ENCODE peak calls at places on chromosomes 1 and 21, in seven cellular contexts. O, X, M, Z, P, Q and D are unnamed samples.

GRCh38 chr1:109490029-109490933 is 3.6 kb upstream of the CYB561D1 start:
- DNase-seq in M (peak), Q (no peak), X (no peak), P (peak), Z (no peak), O (peak), D (peak)

GRCh38 chr1:20717452-20718342 is at the start of gene KIF17:
- DNase-seq in Z (peak), P (peak), Q (peak), O (peak), M (peak), X (peak), D (peak)

GRCh38 chr1:31735571-31735970 is 28.6 kb downstream of the ADGRB2 start:
- DNase-seq in M (no peak), Q (no peak), X (no peak), P (no peak), O (no peak), Z (no peak), D (no peak)

GRCh38 chr21:31233711-31234110 is 110.3 kb downstream of the TIAM1 start:
- DNase-seq in O (no peak), Z (no peak), M (no peak), P (no peak), Q (no peak), X (no peak), D (no peak)

GRCh38 chr1:22327411-22327810 is 124.2 kb upstream of the ZBTB40 start:
- DNase-seq in M (no peak), Q (no peak), O (no peak), Z (no peak), P (no peak), X (no peak), D (no peak)

GRCh38 chr1:108512239-108513071 is 47.4 kb upstream of the EEIG2 start:
- DNase-seq in O (peak), M (no peak), X (no peak), Z (no peak), Q (peak), P (no peak), D (peak)

GRCh38 chr1:89532866-89533265 is 8.2 kb downstream of the LRRC8B start:
- DNase-seq in P (no peak), Z (no peak), O (no peak), Q (no peak), X (no peak), M (no peak), D (no peak)

GRCh38 chr1:45282346-45282745 is 44.3 kb upstream of the HPDL start:
- DNase-seq in Q (no peak), Z (no peak), O (no peak), M (no peak), P (no peak), X (no peak), D (no peak)

GRCh38 chr21:45326169-45326833 is 38.6 kb upstream of the POFUT2 start:
- DNase-seq in X (peak), M (peak), Z (peak), Q (no peak), O (no peak), P (no peak), D (no peak)

GRCh38 chr1:67532452-67533216 is 102.4 kb upstream of the SERBP1 start:
- DNase-seq in P (peak), Q (peak), M (peak), X (no peak), O (peak), Z (no peak), D (peak)

GRCh38 chr1:117753652-117754051 is 147.8 kb downstream of the TENT5C start:
- DNase-seq in O (peak), Q (peak), M (no peak), P (no peak), Z (no peak), X (no peak), D (no peak)

GRCh38 chr1:43321331-43321891 is 16.2 kb upstream of the MPL start:
- DNase-seq in Q (no peak), P (no peak), X (no peak), Z (no peak), M (no peak), O (no peak), D (no peak)

GRCh38 chr1:226424228-226425003 is 16.5 kb upstream of the PARP1 start:
- DNase-seq in P (no peak), Q (no peak), X (no peak), O (peak), M (no peak), Z (no peak), D (peak)

GRCh38 chr1:110672001-110672752 is 2.6 kb downstream of the KCNA3 start:
- DNase-seq in M (no peak), P (peak), Z (no peak), O (peak), X (no peak), Q (no peak), D (no peak)

GRCh38 chr1:214287884-214288283 is 6.9 kb downstream of the SMYD2 start:
- DNase-seq in X (no peak), Q (no peak), O (no peak), P (no peak), M (no peak), Z (no peak), D (no peak)

GRCh38 chr1:214290399-214291037 is 9.6 kb downstream of the SMYD2 start:
- DNase-seq in P (no peak), Q (no peak), Z (no peak), X (no peak), O (no peak), M (no peak), D (no peak)

GRCh38 chr1:214285622-214286440 is 4.9 kb downstream of the SMYD2 start:
- DNase-seq in P (no peak), O (peak), X (no peak), Z (no peak), M (no peak), Q (no peak), D (no peak)

GRCh38 chr1:214292317-214292716 is 11.4 kb downstream of the SMYD2 start:
- DNase-seq in X (no peak), M (no peak), P (no peak), O (no peak), Z (no peak), Q (no peak), D (no peak)

GRCh38 chr1:214289574-214290272 is 8.8 kb downstream of the SMYD2 start:
- DNase-seq in O (no peak), Z (no peak), X (no peak), P (no peak), Q (no peak), M (no peak), D (no peak)
- H3K27ac ChIP-seq in O (no peak), Z (no peak), X (no peak), P (no peak), Q (no peak), M (peak), D (no peak)

GRCh38 chr1:41420351-41420750 is 59.1 kb downstream of the FOXO6 start:
- DNase-seq in Z (no peak), X (no peak), M (no peak), Q (no peak), P (no peak), O (no peak), D (no peak)

GRCh38 chr1:41417746-41418145 is 56.5 kb downstream of the FOXO6 start:
- DNase-seq in Z (no peak), Q (no peak), X (no peak), P (no peak), O (no peak), M (peak), D (no peak)

GRCh38 chr1:41419584-41420295 is 58.5 kb downstream of the FOXO6 start:
- DNase-seq in M (no peak), Q (no peak), O (no peak), X (no peak), Z (no peak), P (no peak), D (no peak)

GRCh38 chr1:41417335-41417682 is 56.1 kb downstream of the FOXO6 start:
- DNase-seq in O (no peak), P (no peak), Z (no peak), Q (no peak), M (no peak), X (no peak), D (no peak)

DNA sequence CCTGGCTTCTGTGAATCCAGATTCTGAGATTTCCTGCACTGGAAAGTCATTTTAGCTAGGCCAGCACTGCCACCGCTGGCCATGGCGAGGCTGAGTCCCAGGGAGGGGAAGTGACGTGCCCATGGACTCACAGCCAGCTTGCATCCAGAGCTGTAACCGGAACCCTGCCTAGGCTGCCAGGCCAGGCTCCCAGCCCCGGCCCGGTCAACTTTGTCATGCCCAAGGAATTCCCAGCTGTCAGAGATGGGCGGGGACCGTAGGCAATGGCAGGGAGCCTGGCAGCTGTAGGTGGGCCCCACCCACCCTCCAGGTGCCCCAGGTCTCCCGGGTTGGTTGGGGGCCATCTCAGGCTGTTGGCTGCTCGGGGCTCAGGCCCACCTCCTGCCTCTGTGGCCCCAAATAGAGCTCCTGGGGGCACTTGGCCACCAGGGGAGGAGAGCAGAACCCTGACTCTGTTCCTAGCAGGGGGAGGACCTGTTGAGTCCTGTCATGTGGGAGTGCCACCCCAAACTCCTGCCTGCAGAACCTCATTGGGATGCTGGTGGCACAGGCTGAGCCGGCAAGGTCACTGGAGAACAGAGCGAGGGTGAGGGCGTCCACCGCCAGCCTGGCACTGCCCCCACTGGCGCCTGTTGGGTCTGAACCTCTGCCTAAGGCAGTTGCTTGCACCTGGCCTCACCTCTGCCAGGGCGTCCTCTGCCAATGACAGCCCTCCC is 57.8 kb downstream of the FOXO6 start:
- DNase-seq in Q (peak), Z (no peak), X (peak), M (peak), O (no peak), P (peak), D (peak)
- TF ChIP-seq CTCF in Q (no peak), Z (no peak), X (no peak), M (no peak), O (no peak), P (no peak), D (peak)

GRCh38 chr1:201496296-201496690 is 10.6 kb downstream of the CSRP1 start:
- DNase-seq in X (no peak), M (no peak), Q (no peak), O (no peak), Z (no peak), P (no peak), D (no peak)

GRCh38 chr1:201498621-201499020 is 8.3 kb downstream of the CSRP1 start:
- DNase-seq in O (no peak), M (no peak), P (no peak), Z (no peak), Q (no peak), X (no peak), D (no peak)

GRCh38 chr1:201499795-201500669 is 6.9 kb downstream of the CSRP1 start:
- DNase-seq in X (no peak), O (no peak), Z (no peak), M (peak), P (no peak), Q (no peak), D (no peak)

GRCh38 chr1:201499191-201499590 is 7.7 kb downstream of the CSRP1 start:
- DNase-seq in M (no peak), X (no peak), Q (no peak), Z (no peak), P (no peak), O (no peak), D (no peak)

DNA sequence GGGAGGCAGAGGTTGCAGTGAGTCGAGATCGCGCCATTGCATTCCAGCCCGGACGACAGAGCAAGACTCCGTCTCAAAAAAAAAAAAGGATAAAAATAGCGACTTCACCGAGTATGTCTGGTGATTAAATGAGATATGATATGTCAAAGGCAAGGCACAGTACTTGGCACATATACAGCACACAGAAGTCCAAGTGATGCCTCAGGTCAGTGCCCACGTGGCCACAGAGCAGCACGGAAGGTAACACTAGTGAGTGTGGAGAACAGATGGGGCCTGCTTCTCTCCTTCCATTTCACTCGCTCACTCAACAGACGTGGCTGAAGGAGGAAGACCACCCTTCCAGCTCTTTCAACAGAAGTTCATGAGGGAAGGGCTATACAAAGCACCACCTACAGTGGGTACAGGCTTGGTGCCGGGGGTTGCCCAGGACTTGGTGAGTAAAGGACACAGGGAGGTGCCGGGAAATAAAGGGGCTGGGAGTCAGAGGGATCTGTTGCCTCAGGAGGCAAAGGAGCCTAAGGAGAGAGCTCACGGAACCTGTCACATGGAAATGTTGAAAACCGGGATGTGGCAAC is 8.9 kb downstream of the CSRP1 start:
- DNase-seq in O (no peak), Z (no peak), M (no peak), P (no peak), Q (no peak), X (no peak), D (no peak)
- H3K27ac ChIP-seq in O (no peak), Z (no peak), M (no peak), P (no peak), Q (peak), X (peak), D (peak)

GRCh38 chr1:53316058-53316741 is 11.7 kb downstream of the LRP8 start:
- DNase-seq in O (no peak), Q (no peak), X (peak), Z (no peak), P (no peak), M (peak), D (no peak)
- TF ChIP-seq CTCF in O (no peak), Q (peak), X (no peak), Z (no peak), P (no peak), M (no peak), D (no peak)

GRCh38 chr1:206663832-206664652 is 20.7 kb upstream of the MAPKAPK2 start:
- DNase-seq in X (no peak), Q (peak), P (peak), Z (peak), O (peak), M (peak), D (peak)
- H3K27ac ChIP-seq in X (no peak), Q (no peak), P (no peak), Z (no peak), O (no peak), M (peak), D (no peak)

DNA sequence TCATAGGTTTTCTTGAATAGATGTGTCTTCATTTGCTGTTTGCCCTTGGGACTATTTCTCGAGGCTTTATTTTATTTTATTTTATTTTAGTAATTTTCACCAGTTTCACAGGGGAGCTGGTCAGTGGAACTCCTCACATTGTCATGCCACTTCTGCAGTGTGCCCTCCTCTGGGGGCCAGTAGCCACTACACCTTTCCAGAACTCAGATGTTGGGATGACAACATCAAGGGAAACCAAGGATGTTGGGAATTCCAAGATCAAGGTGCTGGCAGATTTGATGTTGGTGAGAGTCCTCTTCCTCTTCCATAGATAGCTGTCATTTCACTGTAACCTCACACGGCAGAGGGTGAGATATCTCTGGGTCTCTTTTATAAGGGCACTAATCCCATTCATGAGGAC is 35.5 kb downstream of the SLC26A9 start:
- DNase-seq in M (no peak), P (no peak), X (no peak), Q (no peak), Z (no peak), O (no peak), D (peak)
- TF ChIP-seq CTCF in M (peak), P (peak), X (peak), Q (peak), Z (peak), O (peak), D (no peak)

GRCh38 chr1:29415861-29416260 is 179.5 kb downstream of the PTPRU start:
- DNase-seq in M (no peak), Z (no peak), O (no peak), P (no peak), X (no peak), Q (no peak), D (no peak)

GRCh38 chr1:29417971-29418370 is 181.6 kb downstream of the PTPRU start:
- DNase-seq in Q (no peak), Z (no peak), M (no peak), X (no peak), P (no peak), O (no peak), D (no peak)

GRCh38 chr1:29416267-29416666 is 179.9 kb downstream of the PTPRU start:
- DNase-seq in Q (no peak), Z (no peak), P (no peak), O (no peak), M (no peak), X (no peak), D (no peak)

GRCh38 chr1:29417558-29417858 is 181.2 kb downstream of the PTPRU start:
- DNase-seq in O (no peak), M (no peak), X (no peak), Z (no peak), Q (no peak), P (no peak), D (no peak)

GRCh38 chr1:29416825-29417557 is 180.7 kb downstream of the PTPRU start:
- DNase-seq in X (no peak), P (no peak), Z (no peak), Q (no peak), O (no peak), M (no peak), D (no peak)
- H3K27ac ChIP-seq in X (peak), P (no peak), Z (no peak), Q (no peak), O (no peak), M (no peak), D (no peak)